ENCODE peak calls at places on chromosomes 7 and 10, in five cellular contexts. Q, K, F, X and C are unnamed samples.
A peak's percentile ranks its signal among the peaks of the same experiment; 100 is the strongest.

GRCh38 chr7:23207029-23207428 is 25.2 kb downstream of the NUP42 start:
- DNase-seq in Q (no peak), K (no peak), F (no peak), X (no peak), C (no peak)

GRCh38 chr7:29214056-29214455 is 19.5 kb downstream of the CHN2 start:
- DNase-seq in Q (no peak), K (no peak), F (no peak), X (no peak), C (no peak)

GRCh38 chr10:127962205-127962604 is 55.3 kb downstream of the PTPRE start:
- DNase-seq in Q (no peak), K (no peak), F (no peak), X (no peak), C (no peak)

GRCh38 chr7:151051108-151051507 is 2.8 kb downstream of the ASIC3 start:
- DNase-seq in Q (peak; percentile 29), K (no peak), F (peak; percentile 72), X (peak; percentile 58), C (no peak)

GRCh38 chr7:50655020-50655419 is 89.8 kb upstream of the DDC start:
- DNase-seq in Q (no peak), K (no peak), F (no peak), X (no peak), C (no peak)

GRCh38 chr10:132574783-132575319 is 37.3 kb downstream of the INPP5A start:
- DNase-seq in Q (no peak), K (no peak), F (no peak), X (no peak), C (no peak)

GRCh38 chr10:8054243-8054497 is 318 bp upstream of the GATA3 start:
- DNase-seq in Q (no peak), K (no peak), F (no peak), X (no peak), C (peak; percentile 13)

GRCh38 chr7:135480966-135481599 is 28.8 kb downstream of the CNOT4 start:
- DNase-seq in Q (no peak), K (no peak), F (no peak), X (no peak), C (no peak)

GRCh38 chr7:97006951-97007861 is 1.9 kb downstream of the DLX6 start:
- DNase-seq in Q (no peak), K (no peak), F (no peak), X (no peak), C (no peak)

GRCh38 chr7:81676813-81677212 is 93.0 kb downstream of the HGF start:
- DNase-seq in Q (no peak), K (no peak), F (no peak), X (no peak), C (no peak)

GRCh38 chr7:35753761-35754603 is 46.9 kb upstream of the SEPTIN7 start:
- DNase-seq in Q (no peak), K (no peak), F (no peak), X (no peak), C (peak; percentile 12)

GRCh38 chr7:151552352-151553028 is 32.8 kb upstream of the RHEB start:
- DNase-seq in Q (no peak), K (no peak), F (peak; percentile 64), X (no peak), C (no peak)

GRCh38 chr7:157690833-157691382 is 354.1 kb downstream of the DNAJB6 start:
- DNase-seq in Q (no peak), K (no peak), F (no peak), X (peak; percentile 86), C (peak; percentile 59)

GRCh38 chr10:3105905-3106304 is 38.6 kb downstream of the PFKP start:
- DNase-seq in Q (no peak), K (no peak), F (no peak), X (no peak), C (no peak)

GRCh38 chr10:118721005-118721876 is 33.5 kb downstream of the CACUL1 start:
- DNase-seq in Q (no peak), K (no peak), F (no peak), X (peak; percentile 29), C (peak; percentile 92)

GRCh38 chr10:101373063-101373462 is 19.1 kb downstream of the BTRC start:
- DNase-seq in Q (no peak), K (no peak), F (no peak), X (no peak), C (no peak)

GRCh38 chr7:81244213-81244612 is 325.4 kb upstream of the SEMA3C start:
- DNase-seq in Q (no peak), K (no peak), F (no peak), X (no peak), C (no peak)

GRCh38 chr10:74150151-74151056 is at the start of gene AP3M1:
- DNase-seq in Q (peak; percentile 58), K (peak; percentile 67), F (peak; percentile 90), X (peak; percentile 62), C (peak; percentile 86)

GRCh38 chr7:136938476-136938875 is 70.0 kb downstream of the CHRM2 start:
- DNase-seq in Q (no peak), K (no peak), F (no peak), X (no peak), C (no peak)

GRCh38 chr7:55271069-55271468 is 94.1 kb upstream of the LANCL2 start:
- DNase-seq in Q (no peak), K (no peak), F (no peak), X (no peak), C (no peak)

GRCh38 chr7:70037171-70037933 is 439.1 kb downstream of the AUTS2 start:
- DNase-seq in Q (no peak), K (no peak), F (no peak), X (no peak), C (no peak)

GRCh38 chr7:86932038-86932512 is 127.4 kb downstream of the ELAPOR2 start:
- DNase-seq in Q (no peak), K (no peak), F (no peak), X (no peak), C (no peak)

GRCh38 chr7:30596043-30596641 is 1.5 kb downstream of the GARS1 start:
- DNase-seq in Q (no peak), K (no peak), F (no peak), X (no peak), C (no peak)